ENCODE peak calls at places on chromosomes 2 and 18, in eight cellular contexts. I, Z, H, Y, L, A, F and M are unnamed samples.

GRCh38 chr18:54503495-54503894 is 87.5 kb upstream of the DYNAP start:
- DNase-seq in I (no peak), Y (no peak), A (no peak), H (no peak), L (no peak), Z (no peak), F (no peak), M (no peak)

GRCh38 chr18:69659142-69659651 is 258.5 kb downstream of the DOK6 start:
- DNase-seq in H (no peak), L (no peak), Z (no peak), A (no peak), Y (no peak), F (no peak), I (no peak), M (no peak)

GRCh38 chr2:95348609-95349567 is 51.7 kb downstream of the KCNIP3 start:
- DNase-seq in H (no peak), Z (no peak), A (no peak), L (no peak), I (no peak), F (no peak), Y (no peak), M (peak)

GRCh38 chr2:117436697-117437096 is 377.8 kb upstream of the DDX18 start:
- DNase-seq in I (no peak), Y (no peak), H (no peak), F (no peak), A (no peak), L (no peak), Z (no peak), M (no peak)

GRCh38 chr2:122341007-122341406 is 585.6 kb downstream of the TSN start:
- DNase-seq in A (no peak), Z (peak), Y (no peak), L (no peak), F (no peak), I (no peak), H (no peak), M (no peak)

GRCh38 chr18:48317781-48318381 is 91.3 kb downstream of the ZBTB7C start:
- DNase-seq in L (no peak), Y (no peak), A (no peak), F (no peak), H (no peak), Z (no peak), I (no peak), M (no peak)

GRCh38 chr2:19844750-19845149 is 57.0 kb downstream of the TTC32 start:
- DNase-seq in I (no peak), L (no peak), Z (no peak), H (no peak), Y (no peak), F (no peak), A (no peak), M (no peak)

GRCh38 chr2:128306081-128306930 is 12.4 kb downstream of the HS6ST1 start:
- DNase-seq in I (peak), H (peak), F (no peak), Y (no peak), A (peak), L (peak), Z (no peak), M (peak)

GRCh38 chr2:21640046-21640445 is 516.3 kb downstream of the TDRD15 start:
- DNase-seq in A (no peak), H (no peak), F (no peak), I (no peak), Z (no peak), L (no peak), Y (no peak), M (no peak)

GRCh38 chr2:225002656-225003045 is 39.6 kb downstream of the DOCK10 start:
- DNase-seq in A (no peak), L (no peak), F (no peak), Z (peak), H (no peak), I (no peak), Y (no peak), M (no peak)

GRCh38 chr2:101759162-101759561 is 61.7 kb downstream of the MAP4K4 start:
- DNase-seq in I (peak), F (no peak), H (no peak), L (no peak), Y (no peak), A (no peak), Z (no peak), M (no peak)

GRCh38 chr2:74835831-74836674 is 2.1 kb downstream of the HK2 start:
- DNase-seq in Z (no peak), L (no peak), A (no peak), Y (no peak), F (no peak), I (peak), H (no peak), M (no peak)

GRCh38 chr2:166448106-166448505 is 45.9 kb downstream of the SCN7A start:
- DNase-seq in Z (no peak), H (no peak), I (no peak), F (no peak), Y (no peak), A (no peak), L (no peak), M (no peak)

GRCh38 chr2:237590272-237591020 is at the start of gene RAB17:
- DNase-seq in A (peak), H (peak), Y (no peak), I (peak), F (no peak), L (no peak), Z (no peak), M (peak)

GRCh38 chr2:145874466-145874865 is 1354.5 kb upstream of the ZEB2 start:
- DNase-seq in L (no peak), Z (no peak), H (no peak), A (no peak), I (no peak), Y (no peak), F (no peak), M (no peak)

GRCh38 chr2:107635883-107636282 is 190.8 kb upstream of the RGPD4 start:
- DNase-seq in I (no peak), Z (no peak), L (no peak), A (no peak), Y (no peak), F (no peak), H (no peak), M (no peak)

GRCh38 chr2:205198130-205198505 is 484.2 kb upstream of the NRP2 start:
- DNase-seq in L (no peak), F (no peak), Z (no peak), I (no peak), A (no peak), H (no peak), Y (no peak), M (no peak)

GRCh38 chr2:236505648-236506047 is 64.0 kb upstream of the ACKR3 start:
- DNase-seq in I (no peak), L (no peak), A (no peak), F (no peak), Y (no peak), Z (no peak), H (no peak), M (no peak)

GRCh38 chr2:152508446-152508845 is 173.5 kb downstream of the FMNL2 start:
- DNase-seq in Z (no peak), F (no peak), Y (no peak), H (no peak), I (no peak), A (no peak), L (no peak), M (no peak)

GRCh38 chr2:236964291-236964690 is 121.4 kb upstream of the COPS8 start:
- DNase-seq in L (no peak), F (no peak), Y (peak), H (no peak), A (no peak), I (no peak), Z (no peak), M (no peak)

GRCh38 chr2:150167711-150168110 is 319.8 kb downstream of the RND3 start:
- DNase-seq in H (no peak), Z (peak), A (no peak), F (no peak), L (no peak), I (peak), Y (no peak), M (no peak)

GRCh38 chr2:55231546-55232083 is 478 bp downstream of the CLHC1 start:
- DNase-seq in L (no peak), A (no peak), F (no peak), Y (no peak), H (no peak), I (peak), Z (no peak), M (no peak)

GRCh38 chr18:23864620-23865019 is 149.9 kb upstream of the TTC39C start:
- DNase-seq in Y (no peak), H (no peak), A (no peak), L (peak), F (no peak), I (no peak), Z (no peak), M (no peak)

GRCh38 chr2:9639000-9639602 is 8.3 kb upstream of the YWHAQ start:
- DNase-seq in H (no peak), Z (no peak), A (no peak), I (peak), F (no peak), L (no peak), Y (no peak), M (no peak)

GRCh38 chr2:9089831-9090230 is 86.3 kb upstream of the MBOAT2 start:
- DNase-seq in H (no peak), Z (no peak), L (no peak), I (no peak), F (no peak), A (no peak), Y (no peak), M (no peak)

GRCh38 chr2:112073875-112074274 is 18.8 kb downstream of the TMEM87B start:
- DNase-seq in H (no peak), I (no peak), L (no peak), Y (no peak), F (no peak), A (no peak), Z (no peak), M (no peak)

GRCh38 chr18:68925268-68925667 is 127.4 kb downstream of the CCDC102B start:
- DNase-seq in H (no peak), A (no peak), Y (no peak), Z (no peak), F (no peak), I (no peak), L (no peak), M (no peak)

GRCh38 chr2:120398051-120398960 is 52.4 kb downstream of the INHBB start:
- DNase-seq in F (no peak), I (peak), Z (no peak), A (no peak), H (no peak), L (peak), Y (no peak), M (peak)

GRCh38 chr2:50143822-50144575 is 887.9 kb downstream of the NRXN1 start:
- DNase-seq in Y (no peak), Z (peak), F (no peak), A (no peak), I (peak), L (no peak), H (no peak), M (peak)

GRCh38 chr2:104856973-104857261 is 3.0 kb downstream of the POU3F3 start:
- DNase-seq in A (no peak), H (no peak), Y (no peak), F (no peak), Z (no peak), I (no peak), L (no peak), M (no peak)

GRCh38 chr2:62473428-62473827 is 32.6 kb downstream of the TMEM17 start:
- DNase-seq in Z (no peak), H (no peak), A (no peak), I (no peak), Y (no peak), L (no peak), F (no peak), M (no peak)
- H3K27ac ChIP-seq in Z (no peak), H (no peak), A (no peak), I (peak), Y (no peak), L (no peak), F (no peak), M (no peak)

GRCh38 chr2:65413610-65414009 is 18.8 kb downstream of the SPRED2 start:
- DNase-seq in Z (no peak), H (no peak), A (no peak), L (no peak), I (no peak), Y (no peak), F (no peak), M (no peak)

GRCh38 chr2:65416945-65417344 is 15.5 kb downstream of the SPRED2 start:
- DNase-seq in I (no peak), Z (no peak), F (no peak), Y (no peak), L (no peak), A (peak), H (no peak), M (peak)

GRCh38 chr2:65416321-65416720 is 16.1 kb downstream of the SPRED2 start:
- DNase-seq in L (no peak), Z (no peak), I (no peak), H (no peak), Y (no peak), F (no peak), A (no peak), M (no peak)

GRCh38 chr2:65413106-65413505 is 19.3 kb downstream of the SPRED2 start:
- DNase-seq in Z (no peak), F (no peak), I (no peak), L (no peak), Y (no peak), A (no peak), H (no peak), M (no peak)

DNA sequence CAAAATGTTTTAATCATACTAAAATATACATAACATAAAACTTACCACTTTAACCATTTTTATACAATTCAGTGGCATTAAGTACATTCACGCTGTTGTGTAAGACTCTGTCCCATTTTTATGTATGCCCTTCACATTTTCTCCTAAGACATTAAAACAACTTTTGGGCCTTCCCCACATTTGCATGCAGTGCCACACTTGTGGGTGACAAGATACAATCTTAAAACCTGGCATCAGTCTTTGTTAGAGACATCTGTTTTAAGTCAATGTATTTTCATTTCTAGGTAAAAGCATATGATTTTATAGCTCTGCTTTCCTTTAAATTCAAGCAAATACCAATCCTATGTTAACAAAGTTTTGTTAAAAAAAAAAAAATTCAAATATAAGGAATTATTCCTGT is 17.3 kb downstream of the SPRED2 start:
- DNase-seq in I (no peak), A (no peak), Z (no peak), F (no peak), Y (no peak), L (no peak), H (no peak), M (no peak)
- H3K27ac ChIP-seq in I (no peak), A (no peak), Z (no peak), F (no peak), Y (no peak), L (no peak), H (no peak), M (no peak)

DNA sequence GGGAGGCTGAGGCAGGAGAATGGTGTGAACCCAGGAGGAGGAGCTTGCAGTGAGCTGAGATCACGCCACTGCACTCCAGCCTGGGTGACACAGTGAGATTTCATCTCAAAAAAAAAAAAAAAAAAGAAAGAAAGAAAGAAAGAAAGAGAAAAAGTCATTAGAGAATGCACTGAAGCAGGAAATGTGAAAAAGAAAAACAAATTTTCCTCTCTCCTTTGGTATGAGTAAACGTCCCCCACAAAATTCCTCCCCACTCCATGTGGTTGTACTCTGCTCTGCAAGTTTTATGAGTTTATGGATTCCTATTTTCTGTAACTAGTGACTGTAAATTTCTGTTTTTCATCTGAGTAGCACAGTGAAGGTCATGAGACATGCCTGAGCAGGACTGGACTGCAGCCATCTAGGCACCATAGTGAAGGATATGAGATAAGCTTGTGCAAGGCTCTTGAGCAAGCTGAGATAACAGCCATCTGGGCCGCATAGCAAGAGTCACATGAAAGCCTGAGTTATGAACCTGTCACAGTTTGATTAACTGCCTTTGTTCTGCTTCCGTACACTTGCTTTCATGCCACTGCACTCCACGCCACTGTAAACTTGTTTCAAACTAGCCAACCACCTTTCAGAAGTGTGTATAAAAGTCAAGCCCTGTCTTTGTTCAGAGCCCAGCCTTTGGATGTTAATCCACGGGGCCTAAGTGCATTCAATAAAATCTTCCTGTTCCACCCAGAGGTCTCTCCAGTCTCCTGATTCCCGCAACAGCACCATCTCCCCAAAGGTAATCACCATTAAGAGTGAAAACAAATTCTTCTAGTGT is 50.2 kb downstream of the SKA1 start:
- DNase-seq in I (no peak), A (no peak), Z (no peak), F (no peak), L (no peak), Y (no peak), H (no peak), M (peak)
- H3K27ac ChIP-seq in I (no peak), A (no peak), Z (no peak), F (no peak), L (peak), Y (no peak), H (no peak), M (peak)

DNA sequence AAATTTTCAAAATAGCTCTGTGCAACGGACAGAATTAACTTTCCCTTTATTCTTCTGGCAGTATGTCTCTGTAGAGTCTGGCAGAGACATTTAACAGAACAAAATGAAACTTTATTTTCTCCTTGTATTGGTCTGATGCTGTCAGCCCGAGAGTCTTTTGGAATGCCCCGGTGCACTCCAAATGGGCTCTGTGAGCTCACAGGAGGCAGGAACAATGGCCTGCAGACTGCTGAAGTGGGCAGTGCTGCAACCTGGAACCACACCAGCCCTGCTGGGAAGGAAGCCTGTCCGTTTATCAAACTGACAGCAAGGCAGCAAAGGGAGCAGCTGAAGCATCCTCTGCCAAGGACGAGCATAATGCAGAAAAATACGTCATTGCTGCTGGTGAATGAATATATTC is 207.8 kb upstream of the TANK start:
- DNase-seq in F (no peak), I (no peak), L (no peak), H (peak), Y (no peak), A (peak), Z (no peak), M (no peak)
- H3K27ac ChIP-seq in F (no peak), I (no peak), L (no peak), H (no peak), Y (no peak), A (peak), Z (no peak), M (no peak)

GRCh38 chr18:6734746-6735430 is 5.4 kb downstream of the ARHGAP28 start:
- DNase-seq in Y (no peak), H (no peak), F (no peak), Z (no peak), L (no peak), A (no peak), I (no peak), M (no peak)

GRCh38 chr18:6732952-6733351 is 3.4 kb downstream of the ARHGAP28 start:
- DNase-seq in Y (no peak), F (no peak), A (no peak), I (no peak), Z (no peak), H (no peak), L (no peak), M (no peak)

GRCh38 chr18:6741786-6742185 is 12.3 kb downstream of the ARHGAP28 start:
- DNase-seq in F (no peak), A (no peak), Z (no peak), Y (no peak), L (no peak), H (no peak), I (no peak), M (no peak)

GRCh38 chr18:6741290-6741689 is 11.8 kb downstream of the ARHGAP28 start:
- DNase-seq in Y (peak), I (peak), Z (no peak), L (no peak), H (peak), F (no peak), A (no peak), M (no peak)

GRCh38 chr18:6737833-6738232 is 8.3 kb downstream of the ARHGAP28 start:
- DNase-seq in Z (no peak), A (no peak), L (no peak), H (no peak), I (no peak), Y (no peak), F (no peak), M (no peak)
- H3K27ac ChIP-seq in Z (no peak), A (no peak), L (no peak), H (no peak), I (no peak), Y (peak), F (no peak), M (no peak)

GRCh38 chr2:133776936-133777587 is 208.8 kb upstream of the NCKAP5 start:
- DNase-seq in Z (no peak), F (no peak), H (no peak), A (no peak), Y (no peak), L (no peak), I (no peak), M (no peak)
- H3K27ac ChIP-seq in Z (no peak), F (no peak), H (no peak), A (no peak), Y (no peak), L (no peak), I (peak), M (no peak)

DNA sequence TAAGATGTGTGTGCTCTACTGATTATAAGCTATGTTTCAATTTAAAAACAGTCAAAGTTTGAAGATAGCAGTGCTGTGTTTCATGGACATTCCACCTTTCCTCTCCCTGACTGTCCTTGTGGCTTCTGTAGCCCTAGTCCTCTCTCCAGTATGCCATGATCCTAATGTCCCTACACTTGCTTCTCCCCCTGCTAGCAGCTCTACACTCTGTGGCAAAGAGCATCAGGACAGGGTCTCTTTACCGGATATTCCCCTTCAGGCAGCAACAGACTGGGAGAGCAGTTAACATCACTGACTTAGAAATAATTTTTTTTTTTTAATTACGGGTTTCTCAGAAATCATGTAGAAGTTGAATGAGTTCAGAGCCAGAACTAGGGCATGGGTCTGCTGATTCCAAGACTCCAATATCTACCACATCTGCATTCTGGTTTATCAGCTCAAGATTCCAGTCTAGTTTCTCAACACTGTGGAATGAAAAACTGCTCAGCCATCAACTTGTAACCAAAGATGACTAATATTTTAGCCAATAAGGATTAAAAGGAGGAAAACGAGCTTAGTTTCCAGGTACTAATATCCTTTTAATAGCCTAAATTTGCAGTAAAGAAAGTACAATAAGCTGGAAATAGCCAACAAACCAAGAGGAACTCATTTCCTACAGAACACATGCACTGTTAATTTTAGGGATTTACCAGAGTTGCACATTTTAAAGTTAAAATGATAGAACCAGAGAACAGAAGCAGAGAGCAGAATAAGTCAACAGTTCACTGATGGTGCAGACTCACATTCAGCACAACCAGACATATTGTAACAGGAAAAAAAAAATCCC is 45.2 kb downstream of the TMEM131 start:
- DNase-seq in Y (no peak), I (no peak), L (no peak), H (no peak), A (no peak), F (no peak), Z (no peak), M (no peak)
- H3K27ac ChIP-seq in Y (no peak), I (peak), L (no peak), H (no peak), A (no peak), F (no peak), Z (no peak), M (no peak)

GRCh38 chr2:207504513-207505171 is 25.1 kb upstream of the CREB1 start:
- DNase-seq in Y (no peak), F (no peak), H (peak), I (no peak), A (no peak), Z (no peak), L (no peak), M (no peak)
- H3K27ac ChIP-seq in Y (no peak), F (no peak), H (no peak), I (peak), A (peak), Z (no peak), L (no peak), M (no peak)